ENCODE peak calls at places on chromosomes 16 and 17, in seven cellular contexts. N, D, H, W, S, K and Q are unnamed samples. For H3K4me1, the result is how much of the 10 kb centered on the place peaks cover.

GRCh38 chr17:64028874-64029464 is 8.5 kb upstream of the ICAM2 start:
- DNase-seq in N (peak), D (peak), H (peak), W (no peak), S (no peak), K (peak), Q (peak)

GRCh38 chr17:56358651-56359050 is 205.4 kb downstream of the ANKFN1 start:
- DNase-seq in N (no peak), D (no peak), H (no peak), W (no peak), S (no peak), K (no peak), Q (no peak)

GRCh38 chr16:3256146-3256875 is at the start of gene MEFV:
- DNase-seq in N (no peak), D (peak), H (no peak), W (no peak), S (no peak), K (no peak), Q (no peak)

GRCh38 chr16:75343311-75343710 is 90.0 kb downstream of the CFDP1 start:
- DNase-seq in N (no peak), D (no peak), H (no peak), W (no peak), S (no peak), K (no peak), Q (no peak)

GRCh38 chr17:60091908-60092331 is 13.2 kb upstream of the HEATR6 start:
- DNase-seq in N (no peak), D (peak), H (no peak), W (no peak), S (no peak), K (no peak), Q (no peak)

GRCh38 chr16:68236804-68237242 is 896 bp upstream of the ESRP2 start:
- DNase-seq in N (no peak), D (no peak), H (no peak), W (no peak), S (no peak), K (no peak), Q (peak)

GRCh38 chr17:252456-252855 is 71.0 kb upstream of the DOC2B start:
- DNase-seq in N (no peak), D (no peak), H (no peak), W (no peak), S (peak), K (no peak), Q (no peak)

GRCh38 chr16:30104090-30104489 is 8.1 kb upstream of the YPEL3 start:
- DNase-seq in N (no peak), D (no peak), H (no peak), W (no peak), S (no peak), K (no peak), Q (no peak)

GRCh38 chr17:60079401-60079861 is 710 bp upstream of the HEATR6 start:
- DNase-seq in N (no peak), D (peak), H (peak), W (no peak), S (no peak), K (no peak), Q (no peak)

GRCh38 chr16:81616321-81617020 is 162.6 kb upstream of the PLCG2 start:
- DNase-seq in N (peak), D (peak), H (peak), W (no peak), S (no peak), K (peak), Q (peak)

GRCh38 chr17:47310186-47310733 is 13.5 kb upstream of the EFCAB13 start:
- DNase-seq in N (no peak), D (no peak), H (no peak), W (no peak), S (no peak), K (no peak), Q (peak)
- H3K4me1 ChIP-seq in N (under half), D (under half), H (under half), W (under half), S (under half), K (under half), Q (under half)

DNA sequence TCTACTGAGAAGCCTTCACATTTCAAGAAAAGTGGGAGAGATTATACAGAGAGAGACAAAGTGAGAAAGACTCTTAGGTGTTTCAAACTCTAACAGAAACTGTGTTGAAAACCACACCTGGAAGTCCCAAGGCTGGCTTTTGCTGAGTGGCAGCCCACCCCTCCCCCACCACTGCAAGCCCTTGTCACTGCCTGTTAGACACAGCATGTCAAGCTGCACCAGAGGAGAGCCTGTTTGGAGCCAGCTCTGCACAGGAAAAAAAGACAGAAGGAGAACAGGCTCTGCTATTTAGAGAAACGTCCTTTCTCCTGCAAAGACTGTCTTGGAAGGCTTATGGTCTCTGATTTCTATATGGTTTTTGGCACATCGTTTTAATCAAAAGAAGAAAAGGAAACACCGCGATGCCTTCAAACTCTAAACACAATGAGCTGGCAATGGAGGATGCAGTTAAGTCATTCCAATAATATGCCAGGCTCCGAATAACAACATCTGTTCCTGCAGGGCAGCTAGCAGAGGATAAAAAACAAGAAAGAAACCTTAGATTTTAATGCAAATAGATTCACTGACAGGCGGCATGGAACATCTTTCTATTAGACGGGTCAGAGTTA is 275.5 kb downstream of the MAP2K4 start:
- DNase-seq in N (no peak), D (no peak), H (no peak), W (no peak), S (no peak), K (peak), Q (peak)
- TF ChIP-seq CTCF in N (no peak), D (no peak), H (no peak), W (no peak), S (no peak), K (no peak), Q (no peak)

GRCh38 chr17:49928126-49928800 is 40.7 kb upstream of the DLX4 start:
- DNase-seq in N (no peak), D (peak), H (no peak), W (no peak), S (no peak), K (no peak), Q (no peak)
- H3K4me1 ChIP-seq in N (under half), D (under half), H (under half), W (under half), S (under half), K (under half), Q (under half)

DNA sequence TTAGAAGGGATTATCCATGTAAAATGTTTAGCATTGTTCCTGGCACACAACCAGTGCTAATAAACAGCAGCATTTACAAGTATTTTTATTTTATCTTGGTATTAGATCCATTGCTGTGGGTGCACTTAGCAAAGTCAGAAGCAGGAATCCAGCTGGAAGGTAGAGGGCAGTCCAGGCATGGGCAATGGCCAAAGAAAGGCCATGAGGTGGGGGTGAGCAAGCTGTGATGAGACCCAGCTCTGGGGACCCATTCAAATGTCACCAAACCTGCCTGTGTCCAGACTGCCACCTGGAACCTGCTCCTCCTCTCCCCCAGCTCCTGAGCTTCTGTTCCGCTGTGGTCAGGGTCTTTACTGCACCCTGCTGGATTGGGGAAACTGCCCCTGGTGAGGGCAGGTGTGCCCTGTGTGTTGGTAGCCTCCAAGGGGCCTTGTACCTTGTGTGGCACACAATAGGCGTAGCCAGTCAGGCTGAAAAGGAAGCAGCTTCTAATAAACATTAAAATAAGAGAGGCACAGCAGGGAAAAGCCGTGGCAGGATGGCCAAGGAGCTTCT is 118.0 kb upstream of the CRHR1 start:
- DNase-seq in N (no peak), D (no peak), H (no peak), W (no peak), S (peak), K (no peak), Q (peak)
- TF ChIP-seq CTCF in N (no peak), D (no peak), H (no peak), W (no peak), S (no peak), K (no peak), Q (peak)

DNA sequence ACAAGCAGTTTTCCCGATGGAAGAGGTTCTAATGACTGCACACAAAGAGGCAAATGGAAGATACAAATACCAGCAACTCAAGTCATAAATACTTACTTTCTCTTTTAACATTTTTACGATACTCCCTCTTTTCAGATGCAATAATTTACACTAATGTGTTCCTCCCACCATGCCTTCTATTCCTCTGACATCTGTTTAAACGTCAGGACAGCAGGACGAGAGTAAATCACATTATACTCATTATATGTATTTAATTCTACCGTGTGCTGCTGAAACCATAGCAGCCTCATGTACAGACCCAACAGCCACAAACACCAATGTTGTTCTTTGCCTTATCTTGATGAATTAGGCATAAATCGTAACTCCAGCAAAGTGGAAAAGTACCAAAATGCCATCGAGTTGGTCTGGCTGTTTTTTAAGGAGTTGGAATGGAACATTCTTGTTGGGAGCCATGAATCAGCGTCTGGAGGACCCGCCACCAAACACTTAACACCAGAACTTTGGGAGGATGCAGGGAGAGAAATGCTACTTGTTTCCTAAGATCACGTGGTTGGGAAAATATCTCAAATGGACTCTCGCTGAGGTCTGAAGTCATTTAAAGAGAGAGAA is 82.9 kb upstream of the FOXF1 start:
- DNase-seq in N (no peak), D (no peak), H (no peak), W (no peak), S (no peak), K (no peak), Q (no peak)
- H3K4me1 ChIP-seq in N (under half), D (under half), H (under half), W (under half), S (under half), K (under half), Q (under half)

GRCh38 chr17:58330544-58330996 is 2.0 kb upstream of the TSPOAP1 start:
- DNase-seq in N (no peak), D (no peak), H (peak), W (no peak), S (no peak), K (no peak), Q (no peak)

GRCh38 chr17:58329808-58330543 is 1.4 kb upstream of the TSPOAP1 start:
- DNase-seq in N (no peak), D (no peak), H (no peak), W (no peak), S (no peak), K (no peak), Q (no peak)

GRCh38 chr17:58327363-58328194 is 1.0 kb downstream of the TSPOAP1 start:
- DNase-seq in N (no peak), D (peak), H (peak), W (no peak), S (no peak), K (no peak), Q (no peak)

GRCh38 chr17:58328195-58329034 is at the start of gene TSPOAP1:
- DNase-seq in N (no peak), D (no peak), H (peak), W (no peak), S (no peak), K (no peak), Q (peak)

GRCh38 chr17:58329035-58329807 is 626 bp upstream of the TSPOAP1 start:
- DNase-seq in N (no peak), D (no peak), H (peak), W (no peak), S (no peak), K (no peak), Q (peak)
- TF ChIP-seq CTCF in N (no peak), D (peak), H (peak), W (no peak), S (no peak), K (peak), Q (peak)

DNA sequence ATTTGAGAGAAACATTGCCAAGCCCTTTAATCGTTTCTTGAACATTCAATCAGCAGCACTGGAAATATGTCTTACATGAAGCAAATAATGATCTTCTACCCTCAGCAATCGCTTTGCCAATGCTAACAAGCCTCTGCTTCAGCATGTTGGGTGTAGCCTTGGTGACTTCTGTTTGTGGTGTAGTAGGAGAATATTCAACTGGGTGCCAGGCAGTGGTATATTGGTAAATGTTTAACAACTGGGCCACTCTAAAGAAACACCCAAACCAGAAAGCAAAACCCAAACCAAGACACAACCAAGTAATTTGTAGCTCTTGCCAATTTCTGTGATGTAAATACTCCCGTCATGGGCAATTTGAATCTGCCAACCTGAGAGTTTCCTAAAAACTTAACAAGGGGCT is 9.7 kb downstream of the CDH13 start:
- DNase-seq in N (peak), D (no peak), H (no peak), W (no peak), S (no peak), K (no peak), Q (no peak)
- H3K4me1 ChIP-seq in N (under half), D (under half), H (under half), W (under half), S (under half), K (half or more), Q (under half)

DNA sequence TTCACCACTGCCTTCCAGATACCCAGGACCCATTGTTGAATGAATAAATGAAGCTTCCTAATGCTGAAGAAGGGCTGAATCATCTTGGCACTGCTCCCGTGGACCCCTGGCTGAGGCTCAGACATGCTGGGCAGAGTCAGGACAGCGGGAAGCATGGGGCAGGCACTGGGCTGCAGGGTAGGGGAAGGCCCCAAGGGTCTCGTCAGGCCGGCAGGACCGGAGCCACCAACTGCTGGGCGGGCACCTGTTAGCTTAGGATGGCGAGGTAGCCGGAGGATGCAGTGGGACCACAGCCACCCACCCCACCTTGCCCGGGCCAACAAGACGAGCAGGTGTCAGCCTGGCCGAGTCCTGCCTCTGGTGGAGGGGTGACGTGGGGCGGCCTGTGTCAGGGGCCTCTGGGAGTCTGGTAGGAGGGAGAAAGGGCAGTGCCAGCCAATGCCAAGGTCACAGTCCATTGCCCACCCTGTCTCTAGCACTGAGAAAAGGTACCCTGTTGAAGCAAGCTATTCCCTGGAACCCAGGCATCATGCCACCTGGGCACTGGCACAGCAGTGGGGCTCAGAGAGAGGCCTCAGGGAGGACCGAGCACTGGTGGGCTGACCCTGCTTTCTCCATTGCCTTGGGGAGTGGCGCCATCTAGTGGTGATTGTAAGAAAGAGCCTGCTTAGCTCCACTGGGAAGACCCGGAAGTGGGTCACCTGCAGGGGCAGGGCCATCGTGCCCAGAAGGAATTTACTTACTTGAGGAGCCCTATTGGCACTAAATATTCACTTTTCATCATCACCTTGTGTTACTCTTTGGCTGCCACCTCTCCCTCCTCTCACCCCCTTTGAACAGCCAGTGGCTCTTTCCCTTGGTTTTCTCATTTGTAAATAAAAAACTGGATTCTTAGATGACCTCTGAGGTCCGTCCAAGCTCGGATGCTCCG is 3.0 kb upstream of the DLX3 start:
- DNase-seq in N (peak), D (peak), H (peak), W (peak), S (peak), K (peak), Q (peak)
- TF ChIP-seq CTCF in N (peak), D (peak), H (peak), W (peak), S (peak), K (peak), Q (peak)